ENCODE peak calls at places on chromosomes 4 and X, in six cellular contexts. C is HL-60, A is cardiac muscle cell, L is nephron progenitor cell, O is neural crest cell, Z is esophagus squamous epithelium. N is an unnamed sample.

GRCh38 chr4:7341486-7342222 is 93.1 kb downstream of the PSAPL1 start:
- DNase-seq in L (no peak), O (no peak), A (no peak), C (no peak), Z (no peak), N (no peak)

GRCh38 chrX:34918091-34918736 is 24.4 kb upstream of the FAM47B start:
- DNase-seq in C (no peak), O (no peak), Z (no peak), L (no peak), A (no peak), N (no peak)

GRCh38 chr4:184506527-184507121 is 32.3 kb upstream of the IRF2 start:
- DNase-seq in L (peak), C (peak), A (no peak), O (no peak), Z (peak), N (peak)

GRCh38 chr4:86818845-86819244 is 30.3 kb downstream of the SLC10A6 start:
- DNase-seq in C (no peak), A (no peak), Z (no peak), L (no peak), O (no peak), N (no peak)

GRCh38 chrX:141989134-141989533 is 85.4 kb downstream of the MAGEC1 start:
- DNase-seq in A (no peak), O (no peak), C (no peak), Z (no peak), L (no peak), N (no peak)

GRCh38 chr4:1466034-1466960 is 60.1 kb upstream of the NKX1-1 start:
- DNase-seq in A (no peak), Z (no peak), L (no peak), C (no peak), O (no peak), N (no peak)

GRCh38 chrX:154791951-154792350 is 13.3 kb downstream of the MPP1 start:
- DNase-seq in C (no peak), L (no peak), O (no peak), A (no peak), Z (no peak), N (no peak)

GRCh38 chr4:138897818-138898226 is 117.8 kb upstream of the NOCT start:
- DNase-seq in C (no peak), O (no peak), Z (no peak), L (no peak), A (no peak), N (no peak)

GRCh38 chrX:119989905-119990408 is 46.4 kb upstream of the NKAP start:
- DNase-seq in Z (no peak), A (peak), L (no peak), C (no peak), O (no peak), N (no peak)

GRCh38 chr4:156949373-156949814 is 22.2 kb downstream of the PDGFC start:
- DNase-seq in O (no peak), Z (no peak), L (no peak), C (no peak), A (no peak), N (no peak)

GRCh38 chr4:103011378-103012025 is 8.0 kb downstream of the SLC9B1 start:
- DNase-seq in L (no peak), O (no peak), A (peak), C (no peak), Z (no peak), N (no peak)

GRCh38 chr4:75630174-75630931 is at the start of gene CDKL2:
- DNase-seq in L (peak), C (no peak), A (peak), O (peak), Z (peak), N (peak)

GRCh38 chr4:174859904-174860303 is 30.9 kb upstream of the GLRA3 start:
- DNase-seq in A (no peak), C (no peak), Z (no peak), L (no peak), O (no peak), N (no peak)

GRCh38 chr4:6324999-6325790 is 55.5 kb downstream of the WFS1 start:
- DNase-seq in O (no peak), C (no peak), L (no peak), Z (peak), A (no peak), N (no peak)

GRCh38 chr4:3107271-3108185 is 33.0 kb downstream of the HTT start:
- DNase-seq in C (no peak), Z (no peak), L (no peak), A (no peak), O (no peak), N (no peak)

GRCh38 chr4:5773271-5773555 is 62.2 kb downstream of the EVC start:
- DNase-seq in Z (no peak), A (no peak), C (no peak), O (no peak), L (no peak), N (no peak)

GRCh38 chr4:106687026-106687425 is 318.4 kb upstream of the GIMD1 start:
- DNase-seq in O (no peak), Z (no peak), L (no peak), A (no peak), C (no peak), N (no peak)

GRCh38 chrX:24371391-24371972 is 11.0 kb downstream of the SUPT20HL1 start:
- DNase-seq in C (peak), L (peak), A (peak), O (peak), Z (no peak), N (peak)

GRCh38 chr4:4866124-4866832 is 6.8 kb downstream of the MSX1 start:
- DNase-seq in Z (no peak), A (peak), C (no peak), L (peak), O (no peak), N (peak)

GRCh38 chrX:155065035-155065734 is 5.8 kb downstream of the CMC4 start:
- DNase-seq in A (no peak), L (no peak), C (no peak), O (no peak), Z (no peak), N (no peak)

GRCh38 chr4:1746265-1746691 is 25.0 kb downstream of the TACC3 start:
- DNase-seq in A (peak), L (peak), O (peak), Z (no peak), C (no peak), N (peak)

GRCh38 chr4:8164194-8164565 is 5.6 kb upstream of the ABLIM2 start:
- DNase-seq in C (no peak), L (no peak), A (no peak), O (no peak), Z (no peak), N (no peak)

GRCh38 chrX:10006770-10007169 is 39.6 kb downstream of the CLDN34 start:
- DNase-seq in C (no peak), Z (no peak), L (no peak), O (no peak), A (no peak), N (no peak)

GRCh38 chr4:183758735-183759447 is 99.8 kb downstream of the TRAPPC11 start:
- DNase-seq in C (no peak), L (no peak), A (no peak), Z (no peak), O (no peak), N (no peak)

GRCh38 chr4:76620723-76621463 is 185.9 kb downstream of the SHROOM3 start:
- DNase-seq in C (no peak), L (no peak), A (peak), Z (no peak), O (no peak), N (no peak)

GRCh38 chr4:165787516-165788274 is 85.3 kb upstream of the TLL1 start:
- DNase-seq in C (no peak), Z (no peak), L (no peak), O (no peak), A (no peak), N (no peak)

GRCh38 chr4:183443609-183444148 is 757 bp upstream of the CDKN2AIP start:
- DNase-seq in A (no peak), O (no peak), C (no peak), Z (no peak), L (no peak), N (no peak)

GRCh38 chr4:6782147-6782845 is at the start of gene KIAA0232:
- DNase-seq in O (peak), C (peak), A (peak), L (peak), Z (peak), N (peak)

GRCh38 chr4:29549308-29549707 is 1170.9 kb upstream of the PCDH7 start:
- DNase-seq in Z (no peak), O (no peak), L (no peak), A (no peak), C (no peak), N (no peak)

GRCh38 chr4:77040856-77041576 is 34.8 kb downstream of the CCNI start:
- DNase-seq in Z (no peak), O (no peak), A (no peak), L (no peak), C (no peak), N (no peak)

GRCh38 chr4:168633071-168633470 is 136.2 kb downstream of the PALLD start:
- DNase-seq in C (no peak), O (no peak), A (no peak), Z (no peak), L (no peak), N (no peak)
- TF ChIP-seq CTCF in C (no peak), O (no peak), A (no peak), Z (no peak), L (no peak), N (no peak)

DNA sequence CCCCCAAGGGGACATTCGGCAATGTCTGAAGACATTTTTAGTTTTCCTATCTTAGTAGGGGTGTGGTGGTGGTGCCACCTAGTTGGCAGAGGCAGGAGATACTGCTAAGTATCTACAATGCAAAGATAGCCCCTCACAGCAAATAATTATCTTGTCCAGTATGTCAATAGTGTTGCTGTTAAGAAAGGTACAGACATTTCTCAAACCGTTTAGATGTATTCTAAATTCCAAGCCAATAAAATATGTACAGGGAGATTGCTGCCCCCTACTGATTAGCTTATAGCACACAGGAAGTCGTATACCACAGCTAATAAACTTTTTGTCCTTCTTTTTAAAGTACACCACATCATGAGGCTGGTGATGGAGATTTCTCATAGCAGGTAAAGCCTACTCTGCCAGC is 260.5 kb downstream of the TMA16 start:
- DNase-seq in O (no peak), L (no peak), Z (no peak), C (no peak), A (no peak), N (peak)
- TF ChIP-seq CTCF in O (peak), L (peak), Z (no peak), C (peak), A (no peak), N (peak)

GRCh38 chrX:100587846-100588245 is 3.1 kb downstream of the TNMD start:
- DNase-seq in L (no peak), C (no peak), O (no peak), A (no peak), Z (no peak), N (no peak)

GRCh38 chrX:100591256-100592051 is 6.7 kb downstream of the TNMD start:
- DNase-seq in L (no peak), C (no peak), Z (no peak), O (no peak), A (no peak), N (no peak)

GRCh38 chrX:100596601-100597000 is 11.9 kb downstream of the TNMD start:
- DNase-seq in Z (no peak), O (no peak), A (peak), L (no peak), C (no peak), N (no peak)

DNA sequence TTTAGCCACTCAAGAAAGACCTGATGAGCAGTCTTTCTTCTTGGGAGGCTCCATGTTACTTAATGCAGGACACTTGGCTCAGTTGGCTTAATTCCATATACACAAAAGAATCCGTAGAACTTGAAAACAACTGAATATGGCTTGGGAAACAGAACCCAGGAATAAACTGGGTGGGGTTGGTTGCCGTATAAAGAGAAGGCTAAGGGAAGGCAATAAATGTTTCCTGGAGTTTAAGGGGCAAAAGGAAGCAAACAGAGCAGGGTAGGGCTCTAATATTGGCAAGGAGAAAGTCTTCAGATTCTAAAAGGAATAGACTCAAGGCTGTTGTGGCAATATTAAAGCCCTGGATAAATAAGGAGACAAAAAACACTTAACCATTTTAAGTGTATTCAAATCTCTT is 8.4 kb downstream of the TNMD start:
- DNase-seq in L (no peak), C (no peak), O (no peak), A (no peak), Z (no peak), N (no peak)
- TF ChIP-seq CTCF in L (no peak), C (no peak), O (no peak), A (no peak), Z (no peak), N (no peak)

DNA sequence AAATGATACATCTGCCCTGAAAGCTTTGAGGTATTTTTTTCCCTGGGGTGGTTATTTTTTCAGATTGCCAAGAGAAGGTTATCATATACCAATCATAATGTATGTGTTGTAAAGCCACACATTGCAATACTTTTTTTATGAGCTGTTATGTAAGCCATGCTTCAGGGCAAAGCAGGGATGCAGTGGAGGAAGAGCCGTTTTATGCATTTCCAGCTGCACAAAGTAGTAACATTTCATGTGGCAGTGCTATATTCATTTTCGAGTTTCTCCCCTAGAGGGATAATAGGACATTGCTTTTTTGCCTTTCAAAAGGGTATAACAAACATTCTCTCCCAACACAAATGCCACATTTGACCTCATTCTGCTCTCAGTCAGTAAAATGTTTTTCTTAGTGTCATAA is 68.5 kb downstream of the GALNT7 start:
- DNase-seq in O (no peak), C (no peak), A (no peak), Z (no peak), L (no peak), N (no peak)
- TF ChIP-seq CTCF in O (peak), C (no peak), A (no peak), Z (no peak), L (no peak), N (no peak)

GRCh38 chrX:138481649-138482048 is 229.9 kb downstream of the FGF13 start:
- DNase-seq in Z (no peak), L (no peak), A (no peak), C (no peak), O (no peak), N (no peak)
- TF ChIP-seq CTCF in Z (no peak), L (no peak), A (no peak), C (no peak), O (no peak), N (no peak)

GRCh38 chr4:153792007-153792892 is 3.4 kb upstream of the SFRP2 start:
- DNase-seq in L (peak), C (no peak), O (peak), Z (no peak), A (peak), N (peak)
- TF ChIP-seq CTCF in L (peak), C (no peak), O (peak), Z (peak), A (peak), N (peak)

GRCh38 chr4:127788517-127788916 is 6.4 kb downstream of the HSPA4L start:
- DNase-seq in Z (no peak), O (no peak), A (no peak), C (no peak), L (no peak), N (no peak)
- TF ChIP-seq CTCF in Z (no peak), O (peak), A (no peak), C (no peak), L (peak), N (no peak)

GRCh38 chrX:16368696-16369095 is 201.4 kb downstream of the MAGEB17 start:
- DNase-seq in L (no peak), A (no peak), C (no peak), Z (no peak), O (no peak), N (no peak)
- TF ChIP-seq CTCF in L (no peak), A (no peak), C (no peak), Z (no peak), O (no peak), N (no peak)

GRCh38 chrX:130902783-130903613 is at the start of gene ENOX2:
- DNase-seq in A (peak), O (peak), L (peak), Z (peak), C (peak), N (peak)
- TF ChIP-seq CTCF in A (no peak), O (no peak), L (no peak), Z (no peak), C (no peak), N (no peak)